ENCODE peak calls at places on chromosome 7, in seven cellular contexts. O, I, V, G, A, U and N are unnamed samples.

GRCh38 chr7:43583424-43584199 is 704 bp downstream of the STK17A start:
- DNase-seq in O (no peak), I (peak; percentile 90), V (peak; percentile 63), G (peak; percentile 90), A (peak; percentile 47), U (peak; percentile 52), N (peak; percentile 64)

GRCh38 chr7:85750454-85750949 is 563.6 kb upstream of the SEMA3D start:
- DNase-seq in O (no peak), I (no peak), V (no peak), G (no peak), A (no peak), U (peak; percentile 56), N (peak; percentile 25)

GRCh38 chr7:486216-486743 is 33.4 kb downstream of the PDGFA start:
- DNase-seq in O (no peak), I (no peak), V (no peak), G (no peak), A (no peak), U (no peak), N (no peak)

GRCh38 chr7:100465702-100466311 is 1.7 kb upstream of the SPACDR start:
- DNase-seq in O (no peak), I (peak; percentile 86), V (no peak), G (peak; percentile 91), A (no peak), U (peak; percentile 71), N (peak; percentile 67)

GRCh38 chr7:85095357-85095756 is 91.5 kb downstream of the SEMA3D start:
- DNase-seq in O (no peak), I (no peak), V (no peak), G (no peak), A (no peak), U (no peak), N (no peak)

GRCh38 chr7:117074378-117074777 is 121.1 kb downstream of the ST7 start:
- DNase-seq in O (no peak), I (no peak), V (no peak), G (no peak), A (no peak), U (no peak), N (no peak)

GRCh38 chr7:51229106-51229537 is 87.5 kb downstream of the COBL start:
- DNase-seq in O (no peak), I (no peak), V (no peak), G (peak; percentile 44), A (no peak), U (no peak), N (no peak)

GRCh38 chr7:158237672-158238335 is 349.8 kb downstream of the PTPRN2 start:
- DNase-seq in O (no peak), I (no peak), V (no peak), G (no peak), A (no peak), U (no peak), N (no peak)

GRCh38 chr7:146112755-146113154 is 3.8 kb upstream of the CNTNAP2 start:
- DNase-seq in O (no peak), I (no peak), V (no peak), G (no peak), A (no peak), U (no peak), N (no peak)

GRCh38 chr7:2969398-2970306 is 74.0 kb downstream of the CARD11 start:
- DNase-seq in O (no peak), I (no peak), V (no peak), G (peak; percentile 8), A (no peak), U (no peak), N (no peak)

GRCh38 chr7:35891004-35891830 is 90.4 kb downstream of the SEPTIN7 start:
- DNase-seq in O (no peak), I (no peak), V (no peak), G (no peak), A (no peak), U (no peak), N (no peak)

GRCh38 chr7:2760098-2760889 is 72.3 kb downstream of the AMZ1 start:
- DNase-seq in O (no peak), I (no peak), V (no peak), G (no peak), A (no peak), U (peak; percentile 82), N (peak; percentile 75)

GRCh38 chr7:44965937-44966730 is 12.7 kb downstream of the MYO1G start:
- DNase-seq in O (no peak), I (no peak), V (no peak), G (no peak), A (no peak), U (no peak), N (no peak)

GRCh38 chr7:33248663-33249062 is 119.3 kb downstream of the BBS9 start:
- DNase-seq in O (no peak), I (no peak), V (no peak), G (no peak), A (no peak), U (no peak), N (peak; percentile 37)

GRCh38 chr7:128745706-128746105 is 6.5 kb downstream of the CALU start:
- DNase-seq in O (no peak), I (no peak), V (no peak), G (no peak), A (no peak), U (no peak), N (no peak)

GRCh38 chr7:103446046-103446520 is at the start of gene SLC26A5:
- DNase-seq in O (no peak), I (no peak), V (no peak), G (no peak), A (no peak), U (peak; percentile 22), N (no peak)

GRCh38 chr7:133590795-133591194 is 337.9 kb downstream of the EXOC4 start:
- DNase-seq in O (no peak), I (no peak), V (no peak), G (no peak), A (no peak), U (no peak), N (no peak)

GRCh38 chr7:43659549-43659896 is 69.8 kb downstream of the COA1 start:
- DNase-seq in O (no peak), I (no peak), V (no peak), G (no peak), A (no peak), U (no peak), N (no peak)

GRCh38 chr7:7793921-7794320 is 75.5 kb upstream of the RPA3 start:
- DNase-seq in O (no peak), I (no peak), V (no peak), G (no peak), A (no peak), U (no peak), N (no peak)

GRCh38 chr7:22469371-22470143 is 30.4 kb downstream of the STEAP1B start:
- DNase-seq in O (no peak), I (no peak), V (no peak), G (no peak), A (no peak), U (no peak), N (no peak)

GRCh38 chr7:47451851-47452205 is 130.1 kb downstream of the TNS3 start:
- DNase-seq in O (peak; percentile 20), I (no peak), V (no peak), G (no peak), A (no peak), U (no peak), N (peak; percentile 88)

GRCh38 chr7:65390588-65390987 is 16.9 kb downstream of the ZNF92 start:
- DNase-seq in O (no peak), I (no peak), V (no peak), G (no peak), A (no peak), U (no peak), N (peak; percentile 55)

GRCh38 chr7:26168458-26169023 is 16.5 kb downstream of the NFE2L3 start:
- DNase-seq in O (no peak), I (no peak), V (no peak), G (no peak), A (no peak), U (no peak), N (no peak)

GRCh38 chr7:139757968-139758367 is 19.8 kb downstream of the HIPK2 start:
- DNase-seq in O (no peak), I (no peak), V (no peak), G (no peak), A (no peak), U (no peak), N (no peak)

GRCh38 chr7:140719711-140720110 is 23.2 kb downstream of the NDUFB2 start:
- DNase-seq in O (no peak), I (no peak), V (no peak), G (no peak), A (no peak), U (no peak), N (no peak)

GRCh38 chr7:155830961-155831806 is 18.9 kb upstream of the SHH start:
- DNase-seq in O (no peak), I (peak; percentile 55), V (no peak), G (no peak), A (no peak), U (no peak), N (no peak)

GRCh38 chr7:55129409-55130078 is 110.7 kb downstream of the EGFR start:
- DNase-seq in O (no peak), I (no peak), V (no peak), G (no peak), A (no peak), U (no peak), N (peak; percentile 80)

DNA sequence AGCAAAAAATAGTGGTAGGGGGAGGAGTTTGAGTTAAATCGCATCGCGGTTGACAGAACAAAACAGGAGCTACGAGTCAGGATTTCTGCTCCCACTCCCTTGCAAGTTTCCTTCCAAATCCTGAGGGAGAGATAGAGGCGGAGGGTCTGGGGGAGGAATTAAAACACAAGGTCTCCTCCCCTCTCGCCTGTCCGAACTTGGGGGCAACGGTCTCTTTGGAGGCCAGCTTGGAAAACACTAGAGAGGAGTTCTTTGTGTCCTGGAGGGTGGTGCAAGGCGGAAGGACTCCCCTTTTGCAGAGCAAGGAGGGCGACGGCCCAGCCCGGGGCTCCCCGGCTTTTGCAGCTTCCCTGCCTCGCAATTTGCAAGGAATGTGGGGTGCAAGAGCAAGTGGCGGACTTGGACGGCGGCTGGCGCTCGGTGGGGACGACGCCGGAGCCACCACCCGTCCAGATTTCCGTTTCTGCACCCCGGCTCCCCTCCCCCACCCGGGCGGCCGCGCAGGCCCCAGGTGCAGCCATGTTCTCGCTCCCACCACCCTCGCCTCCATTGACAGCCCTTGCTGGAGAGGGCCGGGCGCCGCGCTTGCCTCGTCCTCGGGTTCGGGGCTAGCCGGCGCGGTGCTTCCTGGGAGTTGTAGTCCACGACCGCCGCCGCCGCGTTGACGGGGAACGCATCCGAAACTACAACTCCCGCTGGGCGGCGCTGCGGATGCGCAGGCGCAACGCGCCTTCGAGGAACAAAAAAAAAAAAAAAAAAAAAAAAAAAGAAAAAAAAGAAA is 417 bp upstream of the GTF2I start:
- DNase-seq in O (peak; percentile 92), I (peak; percentile 100), V (peak; percentile 96), G (peak; percentile 99), A (peak; percentile 97), U (peak; percentile 99), N (peak; percentile 98)
- TF ChIP-seq CTCF in O (peak; percentile 29), I (peak; percentile 37), V (no peak), G (no peak), A (no peak), U (no peak), N (peak; percentile 24)

GRCh38 chr7:1729183-1729582 is 59.1 kb downstream of the ELFN1 start:
- DNase-seq in O (no peak), I (no peak), V (no peak), G (no peak), A (no peak), U (no peak), N (no peak)
- TF ChIP-seq CTCF in O (no peak), I (no peak), V (no peak), G (no peak), A (no peak), U (no peak), N (no peak)

GRCh38 chr7:80018941-80019808 is 115.5 kb upstream of the GNAI1 start:
- DNase-seq in O (peak; percentile 26), I (no peak), V (no peak), G (no peak), A (no peak), U (peak; percentile 43), N (peak; percentile 70)
- TF ChIP-seq CTCF in O (peak; percentile 83), I (peak; percentile 67), V (no peak), G (peak; percentile 94), A (peak; percentile 68), U (peak; percentile 69), N (peak; percentile 82)

GRCh38 chr7:29854257-29854938 is 48.1 kb downstream of the WIPF3 start:
- DNase-seq in O (no peak), I (no peak), V (no peak), G (no peak), A (no peak), U (no peak), N (peak; percentile 37)
- TF ChIP-seq CTCF in O (no peak), I (no peak), V (no peak), G (no peak), A (no peak), U (no peak), N (no peak)